ENCODE peak calls at places on chromosomes 5 and 9, in five cellular contexts. M is cardiac fibroblast; X is immature natural killer cell; D is AG09309; T is activated naive CD8-positive, alpha-beta T cell treated with anti-CD3 and anti-CD28 coated beads for 36 hours. C is an unnamed sample.

GRCh38 chr9:36903541-36904435 is 130.3 kb downstream of the PAX5 start:
- DNase-seq in M (peak), T (peak), D (peak), X (no peak), C (peak)

GRCh38 chr5:27311544-27311943 is 273.2 kb upstream of the CDH9 start:
- DNase-seq in T (no peak), M (peak), D (no peak), X (no peak), C (no peak)

GRCh38 chr5:134462047-134462575 is 50.4 kb upstream of the CDKN2AIPNL start:
- DNase-seq in X (no peak), M (no peak), D (no peak), T (no peak), C (no peak)

GRCh38 chr5:9479361-9479760 is 66.5 kb downstream of the SEMA5A start:
- DNase-seq in T (no peak), D (peak), X (no peak), M (peak), C (no peak)

GRCh38 chr5:119750887-119751733 is 121.8 kb downstream of the FAM170A start:
- DNase-seq in X (no peak), T (no peak), D (no peak), M (no peak), C (no peak)

GRCh38 chr9:104826109-104826775 is 62.3 kb downstream of the NIPSNAP3B start:
- DNase-seq in T (no peak), X (no peak), M (no peak), D (no peak), C (no peak)

GRCh38 chr9:121765021-121765950 is 113.9 kb downstream of the DAB2IP start:
- DNase-seq in M (peak), X (no peak), D (no peak), T (no peak), C (peak)

GRCh38 chr9:112007575-112008240 is 111.1 kb downstream of the UGCG start:
- DNase-seq in M (no peak), T (no peak), X (no peak), D (no peak), C (no peak)

GRCh38 chr5:115295775-115296129 is 702 bp downstream of the CCDC112 start:
- DNase-seq in M (no peak), X (no peak), D (no peak), T (no peak), C (no peak)

GRCh38 chr9:137758067-137758466 is 119.5 kb upstream of the CACNA1B start:
- DNase-seq in D (no peak), M (no peak), X (no peak), T (no peak), C (no peak)

GRCh38 chr9:132234501-132235045 is 72.7 kb downstream of the NTNG2 start:
- DNase-seq in M (no peak), X (no peak), D (no peak), T (no peak), C (no peak)

GRCh38 chr9:7500521-7500920 is 299.1 kb downstream of the DMAC1 start:
- DNase-seq in M (no peak), X (no peak), T (no peak), D (no peak), C (no peak)

GRCh38 chr5:79287907-79288306 is 52.0 kb downstream of the JMY start:
- DNase-seq in X (no peak), T (no peak), D (no peak), M (no peak), C (no peak)

GRCh38 chr9:131167146-131167692 is 41.8 kb downstream of the NUP214 start:
- DNase-seq in M (no peak), D (no peak), T (no peak), X (no peak), C (no peak)

GRCh38 chr5:154107010-154107409 is 68.2 kb downstream of the MFAP3 start:
- DNase-seq in D (no peak), T (no peak), X (no peak), M (no peak), C (no peak)

C was measured in NCI-H226.